ENCODE peak calls at places on chromosomes 1 and 21, in eight cellular contexts. C, O, Z, G, E, X, W and I are unnamed samples.

GRCh38 chr1:218502383-218502782 is 157.2 kb downstream of the TGFB2 start:
- DNase-seq in C (no peak), O (no peak), Z (no peak), G (no peak), E (no peak), X (no peak), W (no peak), I (no peak)

GRCh38 chr1:200866521-200866920 is 6.3 kb upstream of the GPR25 start:
- DNase-seq in C (peak; percentile 26), O (peak; percentile 17), Z (no peak), G (no peak), E (no peak), X (peak; percentile 47), W (no peak), I (no peak)

GRCh38 chr1:46622341-46622740 is 5.7 kb upstream of the MOB3C start:
- DNase-seq in C (peak; percentile 71), O (no peak), Z (peak; percentile 64), G (peak; percentile 44), E (no peak), X (peak; percentile 28), W (no peak), I (no peak)

GRCh38 chr1:1088036-1088800 is 14.1 kb upstream of the RNF223 start:
- DNase-seq in C (no peak), O (no peak), Z (no peak), G (no peak), E (no peak), X (no peak), W (no peak), I (no peak)

GRCh38 chr1:161763522-161764098 is 2.5 kb upstream of the ATF6 start:
- DNase-seq in C (peak; percentile 47), O (no peak), Z (peak; percentile 81), G (peak; percentile 29), E (no peak), X (no peak), W (no peak), I (no peak)

GRCh38 chr1:66732407-66733166 is 19.7 kb upstream of the DYNLT5 start:
- DNase-seq in C (no peak), O (no peak), Z (peak; percentile 28), G (peak; percentile 46), E (no peak), X (peak; percentile 26), W (no peak), I (no peak)

GRCh38 chr1:119605686-119606085 is 42.4 kb downstream of the ZNF697 start:
- DNase-seq in C (no peak), O (no peak), Z (no peak), G (no peak), E (no peak), X (no peak), W (no peak), I (no peak)

GRCh38 chr1:192133350-192133950 is 24.8 kb upstream of the RGS18 start:
- DNase-seq in C (no peak), O (peak; percentile 17), Z (peak; percentile 36), G (no peak), E (no peak), X (peak; percentile 66), W (no peak), I (no peak)

GRCh38 chr1:184418955-184419733 is 32.3 kb downstream of the C1orf21 start:
- DNase-seq in C (no peak), O (no peak), Z (peak; percentile 76), G (peak; percentile 85), E (no peak), X (peak; percentile 78), W (no peak), I (peak; percentile 19)

GRCh38 chr1:180881806-180882509 is 30.7 kb upstream of the KIAA1614 start:
- DNase-seq in C (peak; percentile 86), O (peak; percentile 52), Z (peak; percentile 51), G (peak; percentile 68), E (no peak), X (peak; percentile 67), W (no peak), I (no peak)

GRCh38 chr1:34619256-34619655 is 135.6 kb upstream of the GJB5 start:
- DNase-seq in C (no peak), O (no peak), Z (no peak), G (no peak), E (no peak), X (no peak), W (no peak), I (no peak)

GRCh38 chr1:21283524-21283923 is 6.7 kb downstream of the ECE1 start:
- DNase-seq in C (no peak), O (no peak), Z (no peak), G (no peak), E (no peak), X (no peak), W (no peak), I (no peak)

GRCh38 chr1:151199860-151200581 is 1.7 kb downstream of the PIP5K1A start:
- DNase-seq in C (peak; percentile 46), O (peak; percentile 92), Z (peak; percentile 86), G (peak; percentile 80), E (no peak), X (peak; percentile 94), W (no peak), I (peak; percentile 57)

GRCh38 chr1:62229932-62230331 is 35.3 kb downstream of the L1TD1 start:
- DNase-seq in C (no peak), O (no peak), Z (no peak), G (no peak), E (no peak), X (no peak), W (no peak), I (no peak)

GRCh38 chr1:44828003-44828651 is 14.9 kb downstream of the PTCH2 start:
- DNase-seq in C (no peak), O (no peak), Z (no peak), G (no peak), E (no peak), X (no peak), W (peak; percentile 27), I (no peak)

GRCh38 chr1:2381741-2382620 is 9.4 kb downstream of the MORN1 start:
- DNase-seq in C (peak; percentile 78), O (peak; percentile 42), Z (peak; percentile 91), G (peak; percentile 76), E (peak; percentile 85), X (peak; percentile 70), W (peak; percentile 82), I (peak; percentile 75)

GRCh38 chr1:235734335-235734734 is 84.8 kb upstream of the GNG4 start:
- DNase-seq in C (no peak), O (no peak), Z (peak; percentile 26), G (no peak), E (no peak), X (no peak), W (no peak), I (no peak)

DNA sequence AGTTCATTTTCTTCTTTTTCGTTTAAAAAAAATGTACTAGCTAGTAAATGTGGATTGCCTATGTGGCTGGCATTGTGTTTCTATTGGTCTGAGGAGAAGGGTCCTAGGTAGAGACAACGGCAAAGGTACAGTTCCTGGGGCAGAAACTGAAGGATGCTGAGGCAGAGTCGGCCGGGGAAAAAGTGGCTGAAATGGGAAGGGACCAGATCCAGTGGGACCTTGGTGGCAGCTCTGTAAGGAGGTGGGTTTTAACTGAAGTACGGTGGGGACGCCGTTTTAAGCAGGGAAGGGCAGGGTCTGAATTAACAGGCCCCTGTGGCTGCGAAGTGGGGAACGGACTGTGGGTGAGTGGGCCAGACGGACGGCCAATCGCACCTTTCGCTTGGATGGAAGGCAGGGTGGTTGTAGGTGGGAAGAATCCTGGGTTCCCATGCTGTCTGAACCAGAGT is 420 bp upstream of the VPS13D start:
- DNase-seq in C (no peak), O (no peak), Z (no peak), G (no peak), E (no peak), X (no peak), W (no peak), I (no peak)
- H3K27me3 ChIP-seq in C (no peaks in the 10 kb centered on the region), O (no peaks in the 10 kb centered on the region), Z (no peaks in the 10 kb centered on the region), G (no peaks in the 10 kb centered on the region), E (no peaks in the 10 kb centered on the region), X (no peaks in the 10 kb centered on the region), W (no peaks in the 10 kb centered on the region), I (no peaks in the 10 kb centered on the region)

GRCh38 chr1:231217056-231217455 is 24.0 kb upstream of the GNPAT start:
- DNase-seq in C (no peak), O (no peak), Z (no peak), G (no peak), E (no peak), X (no peak), W (no peak), I (no peak)
- H3K27me3 ChIP-seq in C (no peaks in the 10 kb centered on the region), O (peaks cover 26% of the 10 kb centered on the region), Z (peaks cover 8% of the 10 kb centered on the region), G (peaks cover 63% of the 10 kb centered on the region), E (no peaks in the 10 kb centered on the region), X (peaks cover 37% of the 10 kb centered on the region), W (peaks cover 3% of the 10 kb centered on the region), I (peaks cover 18% of the 10 kb centered on the region)

GRCh38 chr21:45304945-45305344 is 17.2 kb upstream of the POFUT2 start:
- DNase-seq in C (no peak), O (no peak), Z (no peak), G (no peak), E (no peak), X (no peak), W (peak; percentile 18), I (no peak)
- H3K27me3 ChIP-seq in C (no peaks in the 10 kb centered on the region), O (no peaks in the 10 kb centered on the region), Z (no peaks in the 10 kb centered on the region), G (no peaks in the 10 kb centered on the region), E (no peaks in the 10 kb centered on the region), X (no peaks in the 10 kb centered on the region), W (no peaks in the 10 kb centered on the region), I (no peaks in the 10 kb centered on the region)

DNA sequence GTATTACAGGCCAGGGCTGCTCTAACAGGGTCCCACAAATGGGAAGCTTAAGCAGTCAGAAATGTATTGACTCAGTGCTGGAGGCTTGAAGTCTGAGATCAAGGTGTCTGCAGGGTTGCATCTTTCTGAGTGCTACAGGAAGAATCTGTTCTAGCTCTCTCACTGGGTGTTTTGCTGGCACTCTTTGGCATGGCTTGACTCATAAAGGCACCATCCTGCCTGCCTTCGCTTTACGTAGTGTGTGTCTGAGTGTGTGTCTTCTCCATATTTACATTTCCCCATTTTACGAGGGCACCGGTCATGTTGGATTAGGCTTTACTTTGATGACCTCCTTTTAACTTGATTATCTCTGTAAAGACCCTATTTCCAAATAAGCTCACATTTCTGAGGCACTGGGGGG is 48.4 kb upstream of the IGSF21 start:
- DNase-seq in C (no peak), O (no peak), Z (no peak), G (no peak), E (no peak), X (no peak), W (no peak), I (no peak)
- H3K27me3 ChIP-seq in C (no peaks in the 10 kb centered on the region), O (peaks cover 2% of the 10 kb centered on the region), Z (peaks cover 34% of the 10 kb centered on the region), G (peaks cover 63% of the 10 kb centered on the region), E (peaks cover 4% of the 10 kb centered on the region), X (no peaks in the 10 kb centered on the region), W (peaks cover 30% of the 10 kb centered on the region), I (peaks cover 28% of the 10 kb centered on the region)